ENCODE peak calls at places on chromosome 5, in five cellular contexts. M is ELR; B is activated T-cell treated with anti-CD3 and anti-CD28 coated beads for 1 hour; C is CD8-positive, alpha-beta T cell; D is activated CD4-positive, alpha-beta T cell treated with anti-CD3 and anti-CD28 coated beads, Interleukin-2, amount 50 U/mL, for 1 hour. S is an unnamed sample.

GRCh38 chr5:102911973-102912372 is 156.9 kb downstream of the PAM start:
- DNase-seq in M (peak; percentile 89), B (no peak), D (no peak), C (no peak), S (peak; percentile 70)

GRCh38 chr5:148208226-148208625 is 5.4 kb downstream of the SPINK6 start:
- DNase-seq in C (no peak), B (no peak), D (no peak), M (no peak), S (no peak)

GRCh38 chr5:1204693-1205242 is 3.4 kb downstream of the SLC6A19 start:
- DNase-seq in C (no peak), M (peak; percentile 31), D (no peak), B (no peak), S (peak; percentile 39)

GRCh38 chr5:162227075-162227474 is 159.5 kb downstream of the GABRG2 start:
- DNase-seq in D (no peak), B (no peak), C (no peak), M (no peak), S (no peak)

GRCh38 chr5:123844873-123845272 is 332.9 kb downstream of the CSNK1G3 start:
- DNase-seq in D (no peak), B (no peak), M (no peak), C (no peak), S (peak; percentile 0)

GRCh38 chr5:147887026-147887627 is 8.6 kb downstream of the SCGB3A2 start:
- DNase-seq in M (peak; percentile 25), D (no peak), C (no peak), B (no peak), S (no peak)

GRCh38 chr5:100797863-100798262 is 105.2 kb downstream of the ST8SIA4 start:
- DNase-seq in M (peak; percentile 84), B (no peak), C (no peak), D (no peak), S (peak; percentile 5)

GRCh38 chr5:42557689-42558088 is 134.4 kb downstream of the GHR start:
- DNase-seq in B (no peak), M (no peak), C (no peak), D (no peak), S (no peak)

GRCh38 chr5:74966151-74967050 is 86.0 kb downstream of the GCNT4 start:
- DNase-seq in B (no peak), M (no peak), D (no peak), C (no peak), S (peak; percentile 27)

GRCh38 chr5:31720811-31721345 is 81.9 kb downstream of the PDZD2 start:
- DNase-seq in M (no peak), C (no peak), B (no peak), D (no peak), S (no peak)

GRCh38 chr5:38534122-38534408 is 22.4 kb downstream of the LIFR start:
- DNase-seq in D (no peak), M (no peak), B (no peak), C (no peak), S (no peak)

GRCh38 chr5:81749562-81750307 is 1.2 kb downstream of the SSBP2 start:
- DNase-seq in D (peak; percentile 45), B (peak; percentile 43), M (peak; percentile 43), C (peak; percentile 54), S (no peak)

S was measured in HFFc6.